ENCODE peak calls at places on chromosome 17, in four cellular contexts. N is thoracic aorta, M is right cardiac atrium, K is mucosa of descending colon. Z is an unnamed sample. For H3K4me1, the result is how much of the 10 kb centered on the place peaks cover.

GRCh38 chr17:39981207-39982068 is 831 bp downstream of the PSMD3 start:
- DNase-seq in N (no peak), M (no peak), K (no peak), Z (no peak)

GRCh38 chr17:15490634-15491261 is 23.3 kb upstream of the CDRT4 start:
- DNase-seq in N (no peak), M (peak), K (peak), Z (no peak)

GRCh38 chr17:40319651-40320550 is 10.9 kb downstream of the RARA start:
- DNase-seq in N (no peak), M (peak), K (peak), Z (peak)

GRCh38 chr17:73419896-73420295 is 108.1 kb upstream of the CDC42EP4 start:
- DNase-seq in N (no peak), M (no peak), K (no peak), Z (no peak)

GRCh38 chr17:67218385-67218950 is 26.5 kb downstream of the HELZ start:
- DNase-seq in N (no peak), M (no peak), K (no peak), Z (no peak)

GRCh38 chr17:49333806-49334205 is 28.2 kb downstream of the ZNF652 start:
- DNase-seq in N (no peak), M (no peak), K (no peak), Z (no peak)

GRCh38 chr17:76014925-76015261 is 12.2 kb downstream of the EVPL start:
- DNase-seq in N (no peak), M (peak), K (no peak), Z (peak)

GRCh38 chr17:38417210-38417951 is 10.9 kb upstream of the ARHGAP23 start:
- DNase-seq in N (no peak), M (no peak), K (no peak), Z (no peak)

GRCh38 chr17:4440690-4441686 is 7.2 kb downstream of the SPNS3 start:
- DNase-seq in N (no peak), M (peak), K (no peak), Z (peak)

GRCh38 chr17:27446569-27447301 is 9.5 kb upstream of the KSR1 start:
- DNase-seq in N (no peak), M (no peak), K (no peak), Z (no peak)

GRCh38 chr17:59254742-59255141 is 34.4 kb downstream of the GDPD1 start:
- DNase-seq in N (no peak), M (no peak), K (no peak), Z (no peak)

GRCh38 chr17:77728871-77729270 is 229.6 kb upstream of the TNRC6C start:
- DNase-seq in N (no peak), M (no peak), K (no peak), Z (no peak)

GRCh38 chr17:78118801-78119241 is 9.7 kb downstream of the TMC6 start:
- DNase-seq in N (no peak), M (no peak), K (peak), Z (peak)

GRCh38 chr17:44267165-44267455 is 825 bp downstream of the SLC4A1 start:
- DNase-seq in N (no peak), M (no peak), K (no peak), Z (no peak)

GRCh38 chr17:42251115-42251514 is 25.1 kb downstream of the STAT5B start:
- DNase-seq in N (no peak), M (no peak), K (no peak), Z (no peak)

GRCh38 chr17:4220655-4221054 is 43.1 kb downstream of the ANKFY1 start:
- DNase-seq in N (no peak), M (no peak), K (no peak), Z (no peak)

GRCh38 chr17:73300392-73300791 is 11.4 kb downstream of the CDC42EP4 start:
- DNase-seq in N (no peak), M (no peak), K (no peak), Z (no peak)

GRCh38 chr17:82937411-82938371 is 97.9 kb upstream of the ZNF750 start:
- DNase-seq in N (no peak), M (peak), K (peak), Z (peak)

GRCh38 chr17:59972778-59973177 is 8.2 kb upstream of the RNFT1 start:
- DNase-seq in N (no peak), M (peak), K (no peak), Z (no peak)

GRCh38 chr17:205176-205538 is 23.7 kb upstream of the DOC2B start:
- DNase-seq in N (no peak), M (no peak), K (no peak), Z (no peak)

GRCh38 chr17:60165976-60166375 is 16.2 kb downstream of the CA4 start:
- DNase-seq in N (no peak), M (no peak), K (peak), Z (no peak)

GRCh38 chr17:68704897-68705296 is 103.7 kb upstream of the FAM20A start:
- DNase-seq in N (no peak), M (no peak), K (no peak), Z (no peak)

GRCh38 chr17:79811036-79811887 is 14.4 kb upstream of the CBX8 start:
- DNase-seq in N (no peak), M (peak), K (peak), Z (no peak)

GRCh38 chr17:64497565-64498035 is 746 bp upstream of the POLG2 start:
- DNase-seq in N (no peak), M (no peak), K (no peak), Z (no peak)

GRCh38 chr17:79937981-79938695 is 97.5 kb downstream of the TBC1D16 start:
- DNase-seq in N (no peak), M (no peak), K (peak), Z (no peak)

GRCh38 chr17:40015005-40015997 is at the start of gene CSF3:
- DNase-seq in N (no peak), M (peak), K (peak), Z (peak)

GRCh38 chr17:79943354-79944241 is 92.1 kb downstream of the TBC1D16 start:
- DNase-seq in N (no peak), M (no peak), K (no peak), Z (no peak)

GRCh38 chr17:41500131-41500911 is 5.1 kb downstream of the KRT13 start:
- DNase-seq in N (no peak), M (no peak), K (no peak), Z (no peak)

GRCh38 chr17:20267459-20267842 is 199.9 kb downstream of the LGALS9B start:
- DNase-seq in N (no peak), M (no peak), K (no peak), Z (peak)

GRCh38 chr17:20268700-20269475 is 198.5 kb downstream of the LGALS9B start:
- DNase-seq in N (no peak), M (no peak), K (no peak), Z (no peak)

GRCh38 chr17:20263595-20263994 is 203.7 kb downstream of the LGALS9B start:
- DNase-seq in N (no peak), M (no peak), K (no peak), Z (no peak)

GRCh38 chr17:20264996-20265395 is 202.3 kb downstream of the LGALS9B start:
- DNase-seq in N (no peak), M (no peak), K (no peak), Z (no peak)

DNA sequence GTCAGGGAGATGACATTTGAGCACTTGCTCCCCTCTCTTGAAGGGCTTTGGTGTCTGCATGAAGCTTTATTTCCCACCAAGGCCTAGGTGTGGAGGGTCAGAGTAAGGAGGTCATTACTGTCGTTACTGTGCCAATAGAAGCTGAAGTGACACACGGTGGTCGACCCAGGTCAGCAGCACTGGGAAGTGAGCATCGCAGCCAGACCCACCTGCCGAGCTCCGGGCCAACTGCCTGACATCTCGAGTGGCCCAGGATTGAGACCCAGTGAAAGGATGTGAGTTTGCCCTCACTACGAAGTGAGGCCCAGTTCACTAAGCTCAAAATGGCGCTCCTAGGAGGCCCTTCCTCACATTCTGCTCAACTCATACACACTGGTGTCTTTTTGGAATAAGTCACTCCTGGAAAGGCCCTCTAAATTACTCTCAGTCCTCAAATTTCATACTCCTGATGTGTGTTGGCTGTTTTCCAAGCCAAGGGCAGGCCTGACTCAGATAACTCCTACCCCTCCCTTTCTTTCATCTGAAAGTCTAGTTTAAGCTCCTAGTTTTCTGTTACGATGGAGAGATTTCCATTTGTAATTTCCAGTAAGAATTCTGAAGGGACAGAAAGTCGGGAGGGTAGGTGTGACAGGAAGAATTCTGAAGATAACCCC is 200.4 kb downstream of the LGALS9B start:
- DNase-seq in N (peak), M (no peak), K (no peak), Z (peak)
- H3K4me1 ChIP-seq in N (half or more), M (under half), K (under half), Z (under half)

GRCh38 chr17:57201481-57201880 is 54.8 kb upstream of the MSI2 start:
- DNase-seq in N (no peak), M (no peak), K (no peak), Z (no peak)

GRCh38 chr17:57197672-57198071 is 58.7 kb upstream of the MSI2 start:
- DNase-seq in N (no peak), M (no peak), K (no peak), Z (no peak)

GRCh38 chr17:57206928-57207327 is 49.4 kb upstream of the MSI2 start:
- DNase-seq in N (no peak), M (no peak), K (no peak), Z (no peak)

GRCh38 chr17:57207396-57207795 is 48.9 kb upstream of the MSI2 start:
- DNase-seq in N (no peak), M (no peak), K (no peak), Z (no peak)

DNA sequence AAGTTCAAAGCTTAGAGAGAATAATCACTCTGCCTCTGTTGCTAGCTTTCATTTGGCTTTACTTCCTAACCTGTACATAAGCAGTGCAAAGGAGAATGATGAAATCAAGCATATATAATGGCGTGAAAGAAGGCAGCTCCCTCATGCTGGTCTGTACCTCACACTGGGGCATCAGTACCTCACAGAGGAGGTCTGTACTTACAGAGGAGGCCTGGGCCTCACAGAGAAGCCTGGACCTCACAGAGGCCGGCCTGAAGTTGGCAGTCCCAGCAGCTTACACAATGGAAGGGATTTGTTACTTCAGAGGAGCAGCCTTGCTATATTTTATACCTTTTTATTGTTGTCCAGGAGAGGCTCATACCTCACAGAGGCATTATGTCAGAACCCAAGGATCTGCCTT is 53.2 kb upstream of the MSI2 start:
- DNase-seq in N (no peak), M (no peak), K (no peak), Z (no peak)
- H3K4me1 ChIP-seq in N (under half), M (under half), K (under half), Z (under half)

DNA sequence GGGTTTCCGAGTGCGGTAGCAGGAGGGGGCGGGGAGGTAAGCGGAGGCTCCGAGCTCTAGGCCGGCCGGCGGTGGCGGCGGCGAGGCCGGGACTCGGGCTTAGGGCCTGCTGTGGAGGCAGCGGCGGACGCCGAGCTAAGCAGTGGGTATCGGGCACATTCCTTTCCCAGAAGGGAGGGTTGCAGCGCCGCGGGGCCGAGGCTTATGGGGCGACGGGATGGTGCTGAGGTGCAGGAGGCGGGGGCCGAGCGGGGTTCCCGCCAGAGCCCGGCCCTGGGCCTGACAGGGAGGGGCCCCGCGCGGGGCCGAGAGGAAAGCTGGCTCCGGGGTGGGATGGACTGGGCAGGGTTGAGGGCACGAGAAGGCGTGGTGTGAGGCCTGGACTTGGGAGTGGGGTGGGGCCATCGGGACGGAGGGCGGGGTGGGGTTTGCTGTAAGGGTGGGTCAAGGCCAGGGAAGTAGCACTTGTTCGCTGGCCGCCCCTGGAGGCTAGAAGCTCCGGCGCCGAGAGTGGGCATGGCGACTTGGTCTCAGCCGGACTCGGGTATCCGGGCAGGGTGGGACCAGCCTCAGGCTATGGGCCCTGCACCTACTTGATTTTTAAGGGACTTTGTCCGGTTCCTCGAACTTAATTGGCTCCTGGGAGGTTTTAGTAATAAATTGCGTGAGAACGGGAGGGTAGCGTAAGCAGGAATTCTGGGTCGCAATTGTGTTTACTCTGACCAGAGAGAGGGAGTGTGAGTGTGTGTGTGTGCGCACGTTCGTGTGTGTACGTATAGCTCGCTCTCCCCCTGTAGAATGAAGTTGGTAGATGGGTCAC is at the start of gene NFE2L1:
- DNase-seq in N (peak), M (peak), K (peak), Z (peak)
- H3K4me1 ChIP-seq in N (half or more), M (under half), K (half or more), Z (under half)

GRCh38 chr17:17833664-17834357 is 3.0 kb downstream of the SREBF1 start:
- DNase-seq in N (no peak), M (no peak), K (no peak), Z (no peak)
- H3K4me1 ChIP-seq in N (under half), M (under half), K (half or more), Z (under half)

GRCh38 chr17:50645748-50646682 is 11.3 kb downstream of the ABCC3 start:
- DNase-seq in N (no peak), M (no peak), K (peak), Z (no peak)

GRCh38 chr17:50642722-50643656 is 8.3 kb downstream of the ABCC3 start:
- DNase-seq in N (no peak), M (no peak), K (peak), Z (no peak)

GRCh38 chr17:50649042-50649908 is 14.6 kb downstream of the ABCC3 start:
- DNase-seq in N (no peak), M (no peak), K (no peak), Z (no peak)

GRCh38 chr17:50651661-50652060 is 17.0 kb downstream of the ABCC3 start:
- DNase-seq in N (no peak), M (no peak), K (no peak), Z (no peak)

GRCh38 chr17:50647187-50647586 is 12.5 kb downstream of the ABCC3 start:
- DNase-seq in N (no peak), M (no peak), K (peak), Z (no peak)
- H3K4me1 ChIP-seq in N (under half), M (under half), K (under half), Z (under half)

DNA sequence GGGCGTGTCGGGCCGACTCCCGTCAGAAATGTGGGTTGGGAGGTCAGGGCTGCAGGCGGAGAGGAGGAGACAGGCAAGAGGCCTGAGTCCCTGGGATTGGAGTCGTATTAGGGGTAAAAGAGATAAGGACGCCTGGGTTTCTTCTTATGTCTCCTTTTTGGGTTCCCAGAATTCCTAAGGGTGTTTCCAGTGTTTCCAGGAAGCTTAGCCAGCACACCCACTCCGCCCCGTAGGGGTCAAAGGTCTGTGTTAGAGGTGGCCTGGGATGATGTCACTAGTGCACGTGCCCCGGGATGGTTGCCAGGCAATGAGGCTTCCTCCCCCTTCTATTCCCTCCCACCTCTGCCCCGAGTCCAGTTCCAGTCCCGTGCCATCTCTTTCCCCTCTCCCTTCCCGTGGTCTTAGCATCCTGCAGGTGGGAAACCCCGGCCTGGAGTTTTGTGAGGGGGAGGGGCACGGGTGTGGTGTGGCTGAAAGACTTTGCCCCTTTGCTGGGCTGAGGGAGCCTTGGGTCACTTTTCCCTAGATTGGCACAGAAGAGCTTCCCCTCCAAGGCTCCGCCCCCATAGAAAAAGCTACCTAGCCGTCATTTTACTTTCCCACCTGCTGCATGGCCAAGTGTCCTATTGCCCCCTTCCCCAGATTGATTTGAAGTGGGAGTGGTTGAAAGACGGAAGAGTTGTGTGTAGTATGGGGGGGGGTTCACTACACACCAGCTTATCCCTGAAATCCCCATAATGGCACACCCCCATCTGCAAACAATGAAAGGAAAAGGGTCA is 2.8 kb downstream of the KDM6B start:
- DNase-seq in N (peak), M (peak), K (peak), Z (peak)
- H3K4me1 ChIP-seq in N (under half), M (under half), K (half or more), Z (under half)

DNA sequence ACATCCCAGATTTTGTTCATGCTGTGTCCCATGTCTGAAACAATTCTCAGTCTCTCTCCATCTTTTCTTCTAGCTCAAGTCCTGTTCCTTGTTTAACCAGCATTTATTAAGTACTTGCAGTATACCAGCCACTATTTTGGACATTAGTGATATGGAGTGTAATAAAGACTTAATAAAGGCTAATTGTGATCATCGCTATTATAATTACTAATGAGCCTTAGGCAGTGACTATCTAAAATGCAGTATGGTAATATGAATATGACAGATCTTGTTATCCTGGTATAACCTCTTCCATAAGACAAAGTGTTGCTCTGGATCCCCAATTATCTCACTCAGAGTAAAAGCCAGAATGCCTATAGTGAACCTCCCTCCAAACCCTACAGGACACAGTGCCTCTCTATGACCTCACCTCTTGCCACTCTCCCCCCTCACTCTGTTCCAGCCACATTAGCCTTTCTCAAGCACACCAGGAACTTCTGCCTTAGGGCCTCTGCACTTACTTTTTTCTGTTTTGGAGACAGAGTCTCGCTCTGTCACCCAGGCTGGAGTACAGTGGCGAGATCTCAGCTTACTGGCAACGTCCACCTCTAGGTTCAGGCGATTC is 1.8 kb upstream of the FLOT2 start:
- DNase-seq in N (no peak), M (no peak), K (no peak), Z (no peak)
- H3K4me1 ChIP-seq in N (under half), M (under half), K (under half), Z (under half)

Z was measured in ovary.